ENCODE peak calls at places on chromosomes 1 and 21, in ten cellular contexts. Y is cardiac muscle cell; Q is EL; J is MM.1S; T is HFF-Myc; U is stimulated activated CD8-positive, alpha-beta memory T cell treated with anti-CD3 and anti-CD28 coated beads, Interleukin-15, amount 100 ng/mL, for 4 hours; S is RPMI7951; K is GM13976; R is GM12865; D is left colon. E is an unnamed sample.

GRCh38 chr1:14067686-14068085 is 367.7 kb downstream of the PRDM2 start:
- DNase-seq in D (no peak), J (no peak), R (no peak), S (no peak), U (no peak), Q (no peak), Y (no peak), K (no peak), T (no peak), E (peak; percentile 17)

GRCh38 chr1:199859525-199859924 is 168.0 kb upstream of the NR5A2 start:
- DNase-seq in K (no peak), T (peak; percentile 64), Q (peak; percentile 76), Y (no peak), R (no peak), S (peak; percentile 78), D (no peak), U (no peak), J (no peak), E (no peak)

GRCh38 chr1:162292422-162292849 is 84.2 kb downstream of the SPATA46 start:
- DNase-seq in D (no peak), T (no peak), K (no peak), U (no peak), J (no peak), Y (no peak), S (peak; percentile 3), R (no peak), Q (peak; percentile 57), E (no peak)

GRCh38 chr1:89739013-89739843 is 81.6 kb upstream of the LRRC8D start:
- DNase-seq in R (peak; percentile 41), Y (no peak), T (no peak), S (peak; percentile 65), U (no peak), J (no peak), Q (peak; percentile 67), K (peak; percentile 42), D (no peak), E (no peak)

GRCh38 chr1:47804127-47804526 is 193.1 kb downstream of the TRABD2B start:
- DNase-seq in U (no peak), S (no peak), K (no peak), D (no peak), Y (peak; percentile 52), Q (no peak), R (no peak), T (no peak), J (no peak), E (peak; percentile 28)

GRCh38 chr1:154999651-155000474 is 2.7 kb upstream of the ZBTB7B start:
- DNase-seq in R (peak; percentile 81), Y (peak; percentile 70), T (no peak), J (peak; percentile 91), K (peak; percentile 81), D (peak; percentile 62), Q (no peak), U (no peak), S (no peak), E (peak; percentile 92)

GRCh38 chr1:151984313-151984956 is 9.2 kb downstream of the S100A10 start:
- DNase-seq in D (no peak), R (peak; percentile 60), U (no peak), Y (no peak), S (peak; percentile 59), K (peak; percentile 72), Q (no peak), J (peak; percentile 74), T (no peak), E (no peak)

GRCh38 chr21:32456497-32456918 is 44.0 kb downstream of the EVA1C start:
- DNase-seq in Y (peak; percentile 6), T (peak; percentile 20), J (no peak), D (no peak), R (no peak), U (no peak), S (peak; percentile 54), Q (peak; percentile 62), K (no peak), E (no peak)

GRCh38 chr1:157952601-157953000 is 40.8 kb upstream of the KIRREL1 start:
- DNase-seq in R (no peak), K (no peak), J (no peak), D (peak; percentile 68), Y (no peak), U (no peak), T (no peak), S (no peak), Q (no peak), E (no peak)

GRCh38 chr1:60345621-60346020 is 272.1 kb upstream of the C1orf87 start:
- DNase-seq in U (no peak), S (no peak), J (no peak), R (no peak), Q (peak; percentile 15), D (no peak), T (no peak), K (no peak), Y (no peak), E (no peak)

GRCh38 chr21:45972716-45973474 is 8.7 kb upstream of the COL6A1 start:
- DNase-seq in Y (no peak), S (peak; percentile 96), J (no peak), T (peak; percentile 96), D (peak; percentile 54), Q (peak; percentile 78), U (no peak), K (peak; percentile 41), R (no peak), E (no peak)

GRCh38 chr21:17613242-17613676 is 558 bp upstream of the BTG3 start:
- DNase-seq in Y (no peak), U (no peak), S (peak; percentile 34), J (no peak), D (peak; percentile 56), Q (peak; percentile 16), R (no peak), T (no peak), K (peak; percentile 34), E (peak; percentile 28)

GRCh38 chr1:15222653-15223303 is 24.2 kb upstream of the FHAD1 start:
- DNase-seq in D (no peak), Y (no peak), J (no peak), R (no peak), S (no peak), Q (no peak), K (no peak), U (no peak), T (no peak), E (no peak)

GRCh38 chr1:19444399-19445021 is 40.8 kb downstream of the CAPZB start:
- DNase-seq in D (no peak), Y (no peak), J (no peak), U (no peak), R (no peak), K (no peak), T (no peak), Q (no peak), S (no peak), E (no peak)